ENCODE peak calls at places on chromosomes 13 and 19, in ten cellular contexts. K is body of pancreas; L is CD8-positive, alpha-beta T cell; P is Panc1; D is suprapubic skin; W is aorta; E is thoracic aorta; V is H9; C is naive thymus-derived CD4-positive, alpha-beta T cell; X is transverse colon. G is an unnamed sample.

GRCh38 chr13:44921931-44922758 is 67.1 kb downstream of the NUFIP1 start:
- DNase-seq in W (peak; percentile 72), E (peak; percentile 62), C (no peak), L (no peak), V (no peak), D (no peak), P (peak; percentile 72), K (peak; percentile 79), X (peak; percentile 31), G (no peak)

GRCh38 chr13:97719759-97720158 is 233.7 kb upstream of the IPO5 start:
- DNase-seq in W (no peak), L (no peak), D (no peak), C (no peak), P (no peak), V (no peak), E (no peak), K (no peak), X (no peak), G (no peak)

GRCh38 chr19:32865326-32865725 is 4.2 kb downstream of the SLC7A9 start:
- DNase-seq in P (no peak), E (no peak), K (no peak), V (no peak), C (no peak), L (no peak), W (no peak), X (no peak), D (no peak), G (no peak)

GRCh38 chr13:40562975-40563349 is 103.5 kb downstream of the FOXO1 start:
- DNase-seq in X (no peak), D (no peak), L (no peak), V (no peak), E (no peak), K (no peak), C (no peak), P (no peak), W (no peak), G (no peak)

GRCh38 chr13:47437411-47437810 is 540.6 kb upstream of the HTR2A start:
- DNase-seq in V (no peak), P (no peak), C (no peak), K (no peak), X (no peak), D (no peak), E (no peak), L (no peak), W (no peak), G (no peak)

GRCh38 chr13:27170521-27171243 is 929 bp downstream of the USP12 start:
- DNase-seq in K (peak; percentile 44), E (no peak), V (peak; percentile 69), W (peak; percentile 70), C (no peak), X (peak; percentile 49), P (no peak), D (peak; percentile 81), L (peak; percentile 19), G (peak; percentile 85)

GRCh38 chr13:50691682-50692263 is 151.7 kb downstream of the DLEU7 start:
- DNase-seq in C (no peak), D (no peak), E (no peak), X (no peak), V (no peak), L (no peak), P (no peak), K (no peak), W (no peak), G (no peak)

GRCh38 chr19:49862411-49863253 is 4.7 kb downstream of the PNKP start:
- DNase-seq in V (peak; percentile 79), W (peak; percentile 54), C (no peak), K (peak; percentile 8), P (no peak), X (no peak), D (no peak), L (no peak), E (no peak), G (peak; percentile 89)

GRCh38 chr13:32851083-32852064 is 164.8 kb upstream of the KL start:
- DNase-seq in C (no peak), E (no peak), D (peak; percentile 16), X (no peak), V (no peak), P (no peak), W (no peak), K (no peak), L (no peak), G (peak; percentile 20)

GRCh38 chr19:35879770-35880317 is 11.5 kb downstream of the APLP1 start:
- DNase-seq in W (peak; percentile 95), D (peak; percentile 93), E (peak; percentile 62), L (peak; percentile 77), K (peak; percentile 97), V (peak; percentile 94), X (peak; percentile 90), C (peak; percentile 42), P (peak; percentile 50), G (peak; percentile 98)

GRCh38 chr19:48715681-48716171 is 3.8 kb downstream of the MAMSTR start:
- DNase-seq in X (peak; percentile 37), L (no peak), E (no peak), D (no peak), P (no peak), W (no peak), K (no peak), C (no peak), V (peak; percentile 27), G (peak; percentile 54)

GRCh38 chr13:114106526-114106925 is 25.9 kb downstream of the RASA3 start:
- DNase-seq in K (no peak), X (no peak), V (no peak), L (no peak), E (no peak), C (no peak), W (no peak), D (no peak), P (no peak), G (peak; percentile 13)

GRCh38 chr19:17205237-17206140 is 9.7 kb upstream of the USE1 start:
- DNase-seq in V (peak; percentile 78), D (no peak), E (no peak), W (no peak), P (no peak), L (peak; percentile 61), C (peak; percentile 51), K (peak; percentile 78), X (peak; percentile 82), G (peak; percentile 92)

GRCh38 chr13:40185393-40185792 is 481.0 kb downstream of the FOXO1 start:
- DNase-seq in L (no peak), K (no peak), P (no peak), E (no peak), V (no peak), W (no peak), X (no peak), D (no peak), C (no peak), G (no peak)

GRCh38 chr13:76885203-76886004 is 801 bp downstream of the KCTD12 start:
- DNase-seq in K (peak; percentile 73), V (peak; percentile 65), X (peak; percentile 70), L (peak; percentile 53), E (no peak), C (peak; percentile 53), W (peak; percentile 85), D (peak; percentile 90), P (no peak), G (peak; percentile 85)

GRCh38 chr13:108959254-108959653 is 329.8 kb downstream of the MYO16 start:
- DNase-seq in K (no peak), V (no peak), W (no peak), P (no peak), E (no peak), D (no peak), C (no peak), X (no peak), L (no peak), G (no peak)

GRCh38 chr13:42808572-42808971 is 27.2 kb downstream of the FAM216B start:
- DNase-seq in W (no peak), X (no peak), E (no peak), C (no peak), K (no peak), P (no peak), V (no peak), L (no peak), D (no peak), G (no peak)

GRCh38 chr19:29188704-29189375 is 24.1 kb downstream of the UQCRFS1 start:
- DNase-seq in E (no peak), C (no peak), V (no peak), D (no peak), L (no peak), X (no peak), P (no peak), W (no peak), K (no peak), G (no peak)

GRCh38 chr19:3655402-3656072 is 28.9 kb upstream of the CACTIN start:
- DNase-seq in K (no peak), L (no peak), E (no peak), C (no peak), P (no peak), X (peak; percentile 37), W (no peak), V (no peak), D (no peak), G (no peak)

GRCh38 chr13:98888890-98889279 is 89.0 kb downstream of the DOCK9 start:
- DNase-seq in L (no peak), K (no peak), X (no peak), C (no peak), P (no peak), V (no peak), D (no peak), W (no peak), E (no peak), G (no peak)
- H3K4me1 ChIP-seq in L (no peaks in the 10 kb centered on the region), K (no peaks in the 10 kb centered on the region), X (no peaks in the 10 kb centered on the region), C (no peaks in the 10 kb centered on the region), P (no peaks in the 10 kb centered on the region), V (peaks cover 26% of the 10 kb centered on the region), D (peaks cover 23% of the 10 kb centered on the region), W (no peaks in the 10 kb centered on the region), E (no peaks in the 10 kb centered on the region), G (no peaks in the 10 kb centered on the region)

DNA sequence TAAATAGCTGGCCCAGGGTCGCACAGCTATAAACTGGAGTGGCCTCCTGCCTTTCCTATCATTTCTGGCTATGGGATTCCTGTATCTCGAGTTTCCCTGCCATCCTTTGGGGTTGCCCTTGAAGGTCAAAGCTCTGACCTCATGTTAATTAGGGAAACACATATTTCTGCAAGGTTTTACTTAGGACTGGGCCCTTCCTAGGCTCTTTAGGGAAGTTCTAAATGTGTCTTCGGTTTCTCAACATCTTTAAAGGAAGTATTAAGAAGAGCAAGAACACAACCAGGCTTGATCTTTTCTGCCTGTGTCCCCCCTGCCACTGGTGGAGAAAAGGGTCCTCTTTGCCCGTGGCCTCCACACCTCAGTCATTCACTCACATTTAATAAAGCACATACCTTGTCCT is 10.8 kb downstream of the LCP1 start:
- DNase-seq in K (no peak), C (no peak), V (no peak), P (no peak), L (no peak), E (no peak), X (no peak), W (no peak), D (no peak), G (no peak)
- H3K4me1 ChIP-seq in K (no peaks in the 10 kb centered on the region), C (peaks cover 97% of the 10 kb centered on the region), V (no peaks in the 10 kb centered on the region), P (no peaks in the 10 kb centered on the region), L (peaks cover 99% of the 10 kb centered on the region), E (peaks cover 5% of the 10 kb centered on the region), X (peaks cover 30% of the 10 kb centered on the region), W (no peaks in the 10 kb centered on the region), D (peaks cover 24% of the 10 kb centered on the region), G (peaks cover 7% of the 10 kb centered on the region)

GRCh38 chr19:2329162-2329505 is 650 bp downstream of the SPPL2B start:
- DNase-seq in W (no peak), K (no peak), D (no peak), C (no peak), L (no peak), E (no peak), V (no peak), X (no peak), P (no peak), G (no peak)
- H3K4me1 ChIP-seq in W (no peaks in the 10 kb centered on the region), K (peaks cover 67% of the 10 kb centered on the region), D (peaks cover 70% of the 10 kb centered on the region), C (peaks cover 53% of the 10 kb centered on the region), L (peaks cover 66% of the 10 kb centered on the region), E (peaks cover 12% of the 10 kb centered on the region), V (peaks cover 5% of the 10 kb centered on the region), X (peaks cover 64% of the 10 kb centered on the region), P (peaks cover 14% of the 10 kb centered on the region), G (peaks cover 7% of the 10 kb centered on the region)

GRCh38 chr19:58388175-58388526 is 1.1 kb downstream of the RPS5 start:
- DNase-seq in X (no peak), V (peak; percentile 24), W (no peak), E (no peak), K (no peak), P (no peak), L (no peak), C (no peak), D (no peak), G (no peak)
- H3K4me1 ChIP-seq in X (peaks cover 35% of the 10 kb centered on the region), V (peaks cover 4% of the 10 kb centered on the region), W (no peaks in the 10 kb centered on the region), E (peaks cover 13% of the 10 kb centered on the region), K (peaks cover 54% of the 10 kb centered on the region), P (peaks cover 36% of the 10 kb centered on the region), L (peaks cover 35% of the 10 kb centered on the region), C (peaks cover 23% of the 10 kb centered on the region), D (peaks cover 32% of the 10 kb centered on the region), G (peaks cover 13% of the 10 kb centered on the region)